ENCODE peak calls at places on chromosome 14, in six cellular contexts. One of them, this sample, is unnamed.

GRCh38 chr14:52268191-52269061 is 928 bp downstream of the PTGDR start:
- DNase-seq in A673: no peak
- DNase-seq in HCT116: no peak
- DNase-seq in CD8-positive, alpha-beta T cell: no peak
- DNase-seq in dorsolateral prefrontal cortex: no peak
- DNase-seq in Peyer's patch: peak; percentile 50
- DNase-seq in this sample: peak; percentile 59

GRCh38 chr14:89283327-89284060 is 133.5 kb downstream of the FOXN3 start:
- DNase-seq in CD8-positive, alpha-beta T cell: no peak
- DNase-seq in A673: no peak
- DNase-seq in Peyer's patch: no peak
- DNase-seq in dorsolateral prefrontal cortex: no peak
- DNase-seq in HCT116: no peak
- DNase-seq in this sample: no peak

GRCh38 chr14:32430326-32430725 is 101.2 kb downstream of the AKAP6 start:
- DNase-seq in dorsolateral prefrontal cortex: no peak
- DNase-seq in HCT116: no peak
- DNase-seq in CD8-positive, alpha-beta T cell: no peak
- DNase-seq in Peyer's patch: no peak
- DNase-seq in A673: no peak
- DNase-seq in this sample: no peak

GRCh38 chr14:103507751-103508150 is 14.9 kb downstream of the CKB start:
- DNase-seq in A673: no peak
- DNase-seq in Peyer's patch: no peak
- DNase-seq in dorsolateral prefrontal cortex: no peak
- DNase-seq in CD8-positive, alpha-beta T cell: no peak
- DNase-seq in HCT116: no peak
- DNase-seq in this sample: no peak

GRCh38 chr14:60266021-60266937 is 17.3 kb downstream of the PPM1A start:
- DNase-seq in HCT116: peak; percentile 27
- DNase-seq in dorsolateral prefrontal cortex: no peak
- DNase-seq in A673: peak; percentile 55
- DNase-seq in CD8-positive, alpha-beta T cell: no peak
- DNase-seq in Peyer's patch: no peak
- DNase-seq in this sample: no peak

GRCh38 chr14:103713304-103714062 is 1.8 kb downstream of the XRCC3 start:
- DNase-seq in HCT116: no peak
- DNase-seq in Peyer's patch: no peak
- DNase-seq in A673: no peak
- DNase-seq in CD8-positive, alpha-beta T cell: no peak
- DNase-seq in dorsolateral prefrontal cortex: no peak
- DNase-seq in this sample: no peak

GRCh38 chr14:68811161-68811560 is 18.3 kb upstream of the ZFP36L1 start:
- DNase-seq in A673: no peak
- DNase-seq in CD8-positive, alpha-beta T cell: no peak
- DNase-seq in dorsolateral prefrontal cortex: no peak
- DNase-seq in HCT116: no peak
- DNase-seq in Peyer's patch: no peak
- DNase-seq in this sample: no peak

GRCh38 chr14:95021588-95021987 is 135.7 kb downstream of the DICER1 start:
- DNase-seq in CD8-positive, alpha-beta T cell: no peak
- DNase-seq in dorsolateral prefrontal cortex: no peak
- DNase-seq in HCT116: no peak
- DNase-seq in A673: no peak
- DNase-seq in Peyer's patch: no peak
- DNase-seq in this sample: no peak

GRCh38 chr14:101830271-101830670 is 68.8 kb downstream of the PPP2R5C start:
- DNase-seq in dorsolateral prefrontal cortex: no peak
- DNase-seq in HCT116: no peak
- DNase-seq in A673: no peak
- DNase-seq in Peyer's patch: no peak
- DNase-seq in CD8-positive, alpha-beta T cell: no peak
- DNase-seq in this sample: no peak

GRCh38 chr14:64410084-64410774 is 22.1 kb downstream of the MTHFD1 start:
- DNase-seq in A673: no peak
- DNase-seq in dorsolateral prefrontal cortex: no peak
- DNase-seq in Peyer's patch: no peak
- DNase-seq in CD8-positive, alpha-beta T cell: no peak
- DNase-seq in HCT116: no peak
- DNase-seq in this sample: no peak

GRCh38 chr14:104552738-104553125 is 26.8 kb upstream of the C14orf180 start:
- DNase-seq in Peyer's patch: peak; percentile 22
- DNase-seq in CD8-positive, alpha-beta T cell: no peak
- DNase-seq in HCT116: no peak
- DNase-seq in A673: no peak
- DNase-seq in dorsolateral prefrontal cortex: no peak
- DNase-seq in this sample: no peak

GRCh38 chr14:26841361-26841760 is 243.5 kb upstream of the NOVA1 start:
- DNase-seq in Peyer's patch: no peak
- DNase-seq in HCT116: no peak
- DNase-seq in dorsolateral prefrontal cortex: no peak
- DNase-seq in A673: no peak
- DNase-seq in CD8-positive, alpha-beta T cell: no peak
- DNase-seq in this sample: no peak

GRCh38 chr14:64848239-64848638 is 31.5 kb downstream of the SPTB start:
- DNase-seq in CD8-positive, alpha-beta T cell: no peak
- DNase-seq in A673: no peak
- DNase-seq in dorsolateral prefrontal cortex: no peak
- DNase-seq in HCT116: no peak
- DNase-seq in Peyer's patch: no peak
- DNase-seq in this sample: no peak

GRCh38 chr14:73754911-73755360 is 40.8 kb upstream of the PNMA1 start:
- DNase-seq in CD8-positive, alpha-beta T cell: no peak
- DNase-seq in Peyer's patch: no peak
- DNase-seq in dorsolateral prefrontal cortex: no peak
- DNase-seq in A673: no peak
- DNase-seq in HCT116: no peak
- DNase-seq in this sample: no peak

GRCh38 chr14:36520601-36521525 is 831 bp upstream of the NKX2-1 start:
- DNase-seq in CD8-positive, alpha-beta T cell: no peak
- DNase-seq in Peyer's patch: peak; percentile 56
- DNase-seq in A673: no peak
- DNase-seq in dorsolateral prefrontal cortex: no peak
- DNase-seq in HCT116: peak; percentile 7
- DNase-seq in this sample: peak; percentile 75

GRCh38 chr14:103427485-103428443 is 42.5 kb downstream of the MARK3 start:
- DNase-seq in dorsolateral prefrontal cortex: no peak
- DNase-seq in Peyer's patch: no peak
- DNase-seq in HCT116: no peak
- DNase-seq in A673: peak; percentile 89
- DNase-seq in CD8-positive, alpha-beta T cell: no peak
- DNase-seq in this sample: no peak

GRCh38 chr14:88993946-88994345 is 169.5 kb downstream of the TTC8 start:
- DNase-seq in A673: no peak
- DNase-seq in dorsolateral prefrontal cortex: no peak
- DNase-seq in CD8-positive, alpha-beta T cell: no peak
- DNase-seq in Peyer's patch: no peak
- DNase-seq in HCT116: no peak
- DNase-seq in this sample: no peak

DNA sequence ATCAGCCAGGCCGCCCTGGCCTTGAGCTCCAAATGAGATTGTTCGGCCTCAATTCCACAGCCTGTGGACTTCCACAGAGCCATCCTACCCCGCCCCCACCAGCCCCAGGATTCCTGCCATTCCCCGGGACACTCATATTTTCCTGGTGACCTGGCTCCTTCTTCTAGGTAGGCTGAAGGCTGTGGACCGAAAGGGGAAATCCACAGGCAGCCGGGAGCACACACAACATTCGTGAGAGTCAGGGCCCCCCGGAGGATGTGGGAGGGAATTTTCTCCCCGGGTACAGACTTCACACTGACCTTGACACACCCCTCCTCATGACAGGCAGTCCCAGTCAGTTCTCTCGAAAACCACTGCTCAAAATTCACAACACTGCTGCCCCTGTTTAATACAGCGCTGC is 39.9 kb downstream of the RIN3 start:
- DNase-seq in HCT116: no peak
- DNase-seq in dorsolateral prefrontal cortex: no peak
- DNase-seq in CD8-positive, alpha-beta T cell: no peak
- DNase-seq in A673: no peak
- DNase-seq in Peyer's patch: peak; percentile 22
- DNase-seq in this sample: no peak
- TF ChIP-seq CTCF in HCT116: peak; percentile 22
- TF ChIP-seq CTCF in dorsolateral prefrontal cortex: no peak
- TF ChIP-seq CTCF in CD8-positive, alpha-beta T cell: no peak
- TF ChIP-seq CTCF in A673: no peak
- TF ChIP-seq CTCF in Peyer's patch: no peak
- TF ChIP-seq CTCF in this sample: no peak

DNA sequence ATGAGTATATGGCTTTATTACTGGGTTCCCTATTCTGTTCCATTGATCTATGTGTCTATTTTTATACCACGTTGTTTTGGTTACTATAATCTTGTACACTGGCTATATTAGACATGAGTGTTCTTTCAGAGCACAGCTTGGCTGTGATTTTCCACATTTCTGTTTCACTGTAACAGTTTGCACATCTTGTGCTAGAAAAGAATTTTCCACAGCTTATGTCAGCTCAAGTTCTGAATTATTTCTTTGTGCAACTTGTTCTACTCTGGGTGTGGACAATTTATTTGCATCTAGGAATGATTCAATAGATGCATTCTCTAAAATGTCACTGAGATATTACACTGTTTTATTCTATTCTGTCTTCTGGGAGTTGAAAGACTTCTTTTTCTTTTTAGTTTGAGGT is 28.4 kb upstream of the OR5AU1 start:
- DNase-seq in Peyer's patch: no peak
- DNase-seq in A673: no peak
- DNase-seq in dorsolateral prefrontal cortex: no peak
- DNase-seq in HCT116: no peak
- DNase-seq in CD8-positive, alpha-beta T cell: no peak
- DNase-seq in this sample: no peak
- TF ChIP-seq CTCF in Peyer's patch: no peak
- TF ChIP-seq CTCF in A673: no peak
- TF ChIP-seq CTCF in dorsolateral prefrontal cortex: no peak
- TF ChIP-seq CTCF in HCT116: no peak
- TF ChIP-seq CTCF in CD8-positive, alpha-beta T cell: no peak
- TF ChIP-seq CTCF in this sample: no peak

GRCh38 chr14:80358112-80358511 is 146.8 kb upstream of the DIO2 start:
- DNase-seq in CD8-positive, alpha-beta T cell: no peak
- DNase-seq in HCT116: no peak
- DNase-seq in dorsolateral prefrontal cortex: no peak
- DNase-seq in Peyer's patch: no peak
- DNase-seq in A673: no peak
- DNase-seq in this sample: no peak
- TF ChIP-seq CTCF in CD8-positive, alpha-beta T cell: no peak
- TF ChIP-seq CTCF in HCT116: no peak
- TF ChIP-seq CTCF in dorsolateral prefrontal cortex: no peak
- TF ChIP-seq CTCF in Peyer's patch: no peak
- TF ChIP-seq CTCF in A673: no peak
- TF ChIP-seq CTCF in this sample: no peak

GRCh38 chr14:66174453-66174891 is 311.7 kb upstream of the CCDC196 start:
- DNase-seq in HCT116: no peak
- DNase-seq in CD8-positive, alpha-beta T cell: no peak
- DNase-seq in A673: peak; percentile 43
- DNase-seq in Peyer's patch: no peak
- DNase-seq in dorsolateral prefrontal cortex: no peak
- DNase-seq in this sample: no peak

GRCh38 chr14:66177935-66178334 is 308.2 kb upstream of the CCDC196 start:
- DNase-seq in dorsolateral prefrontal cortex: no peak
- DNase-seq in HCT116: no peak
- DNase-seq in A673: no peak
- DNase-seq in Peyer's patch: no peak
- DNase-seq in CD8-positive, alpha-beta T cell: no peak
- DNase-seq in this sample: no peak
- TF ChIP-seq CTCF in dorsolateral prefrontal cortex: no peak
- TF ChIP-seq CTCF in HCT116: no peak
- TF ChIP-seq CTCF in A673: no peak
- TF ChIP-seq CTCF in Peyer's patch: no peak
- TF ChIP-seq CTCF in CD8-positive, alpha-beta T cell: no peak
- TF ChIP-seq CTCF in this sample: no peak

GRCh38 chr14:77094672-77095284 is 3.3 kb upstream of the CIPC start:
- DNase-seq in CD8-positive, alpha-beta T cell: peak; percentile 60
- DNase-seq in dorsolateral prefrontal cortex: peak; percentile 62
- DNase-seq in HCT116: peak; percentile 83
- DNase-seq in Peyer's patch: peak; percentile 74
- DNase-seq in A673: peak; percentile 87
- DNase-seq in this sample: peak; percentile 87
- TF ChIP-seq CTCF in CD8-positive, alpha-beta T cell: peak; percentile 83
- TF ChIP-seq CTCF in dorsolateral prefrontal cortex: peak; percentile 80
- TF ChIP-seq CTCF in HCT116: peak; percentile 82
- TF ChIP-seq CTCF in Peyer's patch: peak; percentile 74
- TF ChIP-seq CTCF in A673: peak; percentile 91
- TF ChIP-seq CTCF in this sample: peak; percentile 84